ENCODE peak calls at places on chromosomes 12 and 14, in nine cellular contexts. Y is lower leg skin; D is activated T-cell treated with anti-CD3 and anti-CD28 coated beads for 48 hours; M is activated T-helper 1 cell treated with Interleukin-2 at 50 U/mL for 16 hours; H is NAMALWA; F is DMS79 treated with DMSO at 0.1 percent for 48 hours; Z is stimulated activated CD4-positive, alpha-beta T cell treated with anti-CD3 and anti-CD28 coated beads, Interleukin-2, amount 100 ng/mL, for 48 hours; O is left kidney; J is ACHN. I is an unnamed sample.

GRCh38 chr12:53190108-53190729 is 9.5 kb upstream of the CSAD start:
- DNase-seq in Y (no peak), D (peak), M (peak), H (peak), F (peak), Z (no peak), O (peak), J (peak), I (peak)

GRCh38 chr12:124633269-124633953 is 66.0 kb upstream of the NCOR2 start:
- DNase-seq in Y (no peak), D (no peak), M (no peak), H (no peak), F (no peak), Z (no peak), O (no peak), J (no peak), I (no peak)

GRCh38 chr12:3084742-3085141 is 7.6 kb downstream of the TSPAN9 start:
- DNase-seq in Y (no peak), D (no peak), M (no peak), H (no peak), F (no peak), Z (no peak), O (peak), J (no peak), I (peak)

GRCh38 chr12:29073631-29074239 is 75.3 kb upstream of the FAR2 start:
- DNase-seq in Y (no peak), D (no peak), M (no peak), H (peak), F (peak), Z (peak), O (peak), J (peak), I (no peak)

GRCh38 chr12:3885179-3886094 is 12.2 kb upstream of the PARP11 start:
- DNase-seq in Y (no peak), D (no peak), M (no peak), H (peak), F (peak), Z (no peak), O (peak), J (peak), I (no peak)

GRCh38 chr14:73829526-73830431 is 21.9 kb upstream of the PTGR2 start:
- DNase-seq in Y (no peak), D (peak), M (no peak), H (no peak), F (no peak), Z (peak), O (no peak), J (peak), I (no peak)

GRCh38 chr14:23097786-23098185 is 2.5 kb downstream of the C14orf119 start:
- DNase-seq in Y (no peak), D (no peak), M (no peak), H (no peak), F (no peak), Z (no peak), O (no peak), J (no peak), I (no peak)

GRCh38 chr14:88791629-88792571 is 853 bp downstream of the EML5 start:
- DNase-seq in Y (no peak), D (no peak), M (peak), H (no peak), F (peak), Z (peak), O (peak), J (no peak), I (peak)

GRCh38 chr12:120662879-120663278 is 22.5 kb downstream of the CABP1 start:
- DNase-seq in Y (no peak), D (no peak), M (no peak), H (peak), F (no peak), Z (no peak), O (no peak), J (no peak), I (no peak)

GRCh38 chr12:7352661-7353060 is 48.8 kb downstream of the ACSM4 start:
- DNase-seq in Y (no peak), D (no peak), M (no peak), H (no peak), F (no peak), Z (no peak), O (no peak), J (no peak), I (no peak)

GRCh38 chr14:67187826-67188225 is 1.4 kb upstream of the GARIN2 start:
- DNase-seq in Y (no peak), D (no peak), M (no peak), H (no peak), F (peak), Z (no peak), O (no peak), J (peak), I (no peak)

GRCh38 chr14:102187583-102188001 is 47.9 kb downstream of the WDR20 start:
- DNase-seq in Y (no peak), D (no peak), M (no peak), H (no peak), F (peak), Z (no peak), O (no peak), J (no peak), I (no peak)

GRCh38 chr12:27973487-27973890 is 956 bp upstream of the PTHLH start:
- DNase-seq in Y (no peak), D (no peak), M (no peak), H (no peak), F (peak), Z (no peak), O (no peak), J (no peak), I (no peak)